ENCODE peak calls at places on chromosomes 2 and 18, in seven cellular contexts. H is endothelial cell of umbilical vein, Z is thoracic aorta, A is neural progenitor cell, V is mucosa of descending colon, G is adrenal gland, X is GM23338. T is an unnamed sample. For H3K36me3, the result is how much of the 10 kb centered on the place peaks cover.

GRCh38 chr2:235876099-235876679 is 292.0 kb downstream of the GBX2 start:
- DNase-seq in H (no peak), Z (no peak), A (no peak), V (no peak), G (no peak), X (no peak), T (no peak)

GRCh38 chr2:160790738-160791137 is 297.1 kb upstream of the RBMS1 start:
- DNase-seq in H (no peak), Z (no peak), A (no peak), V (no peak), G (no peak), X (no peak), T (no peak)

GRCh38 chr2:194765723-194766122 is 891.3 kb upstream of the SLC39A10 start:
- DNase-seq in H (no peak), Z (no peak), A (peak), V (no peak), G (no peak), X (peak), T (no peak)

GRCh38 chr2:234111523-234111922 is 61.0 kb downstream of the SPP2 start:
- DNase-seq in H (no peak), Z (no peak), A (no peak), V (no peak), G (no peak), X (no peak), T (no peak)

GRCh38 chr18:23727707-23728493 is 38.6 kb downstream of the LAMA3 start:
- DNase-seq in H (no peak), Z (no peak), A (no peak), V (no peak), G (no peak), X (no peak), T (no peak)

GRCh38 chr2:23286031-23286764 is 98.8 kb upstream of the KLHL29 start:
- DNase-seq in H (no peak), Z (no peak), A (no peak), V (no peak), G (no peak), X (no peak), T (no peak)

GRCh38 chr2:57516740-57517340 is 529.8 kb upstream of the VRK2 start:
- DNase-seq in H (peak), Z (no peak), A (peak), V (no peak), G (no peak), X (peak), T (peak)

GRCh38 chr18:12742453-12742852 is 39.6 kb downstream of the PSMG2 start:
- DNase-seq in H (peak), Z (no peak), A (no peak), V (no peak), G (no peak), X (no peak), T (no peak)

GRCh38 chr18:54229660-54230059 is 5.2 kb upstream of the MBD2 start:
- DNase-seq in H (no peak), Z (no peak), A (no peak), V (no peak), G (no peak), X (no peak), T (no peak)

GRCh38 chr2:26696352-26696816 is 3.9 kb downstream of the KCNK3 start:
- DNase-seq in H (peak), Z (peak), A (no peak), V (no peak), G (peak), X (no peak), T (no peak)

GRCh38 chr18:3771121-3771971 is 321.4 kb downstream of the TGIF1 start:
- DNase-seq in H (peak), Z (peak), A (peak), V (peak), G (peak), X (peak), T (peak)

GRCh38 chr2:202377308-202377736 is 1.2 kb downstream of the BMPR2 start:
- DNase-seq in H (peak), Z (no peak), A (peak), V (peak), G (peak), X (peak), T (peak)

GRCh38 chr2:95760839-95761525 is 169.2 kb downstream of the TRIM43 start:
- DNase-seq in H (no peak), Z (no peak), A (no peak), V (no peak), G (no peak), X (no peak), T (peak)

GRCh38 chr18:6055711-6056110 is 160.4 kb upstream of the TMEM200C start:
- DNase-seq in H (peak), Z (no peak), A (no peak), V (no peak), G (no peak), X (no peak), T (no peak)

GRCh38 chr2:109364212-109364611 is 235.2 kb downstream of the SH3RF3 start:
- DNase-seq in H (no peak), Z (no peak), A (no peak), V (no peak), G (no peak), X (no peak), T (no peak)

GRCh38 chr2:64792310-64792709 is 138.6 kb upstream of the SERTAD2 start:
- DNase-seq in H (peak), Z (no peak), A (no peak), V (no peak), G (no peak), X (no peak), T (no peak)

DNA sequence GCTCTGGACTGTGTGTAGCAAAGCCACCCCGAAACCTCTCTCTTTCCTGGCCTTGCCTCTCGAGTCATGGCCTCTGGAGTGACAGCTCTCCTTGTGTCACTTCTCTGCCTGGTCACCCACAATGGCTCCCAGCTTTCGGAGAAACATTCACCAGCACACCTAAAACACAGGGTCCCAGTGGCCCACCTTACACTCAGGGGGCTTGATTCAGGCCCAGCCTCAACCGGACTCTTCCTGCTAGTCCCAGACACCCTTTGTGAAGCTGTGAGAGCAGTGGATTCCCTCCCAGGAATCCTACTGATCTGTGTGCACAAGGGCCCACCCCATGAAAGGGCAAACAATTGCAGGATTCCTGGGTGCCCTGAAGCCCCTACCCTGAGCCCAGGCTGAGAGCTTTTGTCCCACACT is 137.2 kb upstream of the HAAO start:
- DNase-seq in H (no peak), Z (no peak), A (peak), V (no peak), G (no peak), X (no peak), T (no peak)
- H3K36me3 ChIP-seq in H (under half), Z (under half), A (under half), V (under half), G (under half), X (under half), T (under half)

GRCh38 chr2:217875556-217876252 is 127.1 kb downstream of the TNS1 start:
- DNase-seq in H (no peak), Z (no peak), A (no peak), V (no peak), G (no peak), X (no peak), T (no peak)

GRCh38 chr2:217873371-217873770 is 129.4 kb downstream of the TNS1 start:
- DNase-seq in H (no peak), Z (no peak), A (no peak), V (no peak), G (no peak), X (peak), T (peak)

GRCh38 chr2:217877866-217878265 is 124.9 kb downstream of the TNS1 start:
- DNase-seq in H (no peak), Z (no peak), A (no peak), V (no peak), G (no peak), X (no peak), T (no peak)

GRCh38 chr2:217876253-217876570 is 126.6 kb downstream of the TNS1 start:
- DNase-seq in H (no peak), Z (no peak), A (no peak), V (no peak), G (no peak), X (no peak), T (no peak)

GRCh38 chr2:217875138-217875537 is 127.7 kb downstream of the TNS1 start:
- DNase-seq in H (no peak), Z (no peak), A (no peak), V (no peak), G (no peak), X (no peak), T (no peak)
- H3K36me3 ChIP-seq in H (under half), Z (half or more), A (under half), V (under half), G (under half), X (under half), T (under half)

GRCh38 chr18:74791501-74792188 is 194.0 kb downstream of the ZNF407 start:
- DNase-seq in H (no peak), Z (no peak), A (no peak), V (no peak), G (no peak), X (no peak), T (no peak)
- H3K36me3 ChIP-seq in H (under half), Z (under half), A (under half), V (under half), G (under half), X (under half), T (under half)

GRCh38 chr2:121521359-121521758 is 9.3 kb upstream of the RNU4ATAC start:
- DNase-seq in H (no peak), Z (no peak), A (peak), V (no peak), G (no peak), X (no peak), T (no peak)
- H3K36me3 ChIP-seq in H (under half), Z (under half), A (under half), V (under half), G (under half), X (under half), T (under half)

DNA sequence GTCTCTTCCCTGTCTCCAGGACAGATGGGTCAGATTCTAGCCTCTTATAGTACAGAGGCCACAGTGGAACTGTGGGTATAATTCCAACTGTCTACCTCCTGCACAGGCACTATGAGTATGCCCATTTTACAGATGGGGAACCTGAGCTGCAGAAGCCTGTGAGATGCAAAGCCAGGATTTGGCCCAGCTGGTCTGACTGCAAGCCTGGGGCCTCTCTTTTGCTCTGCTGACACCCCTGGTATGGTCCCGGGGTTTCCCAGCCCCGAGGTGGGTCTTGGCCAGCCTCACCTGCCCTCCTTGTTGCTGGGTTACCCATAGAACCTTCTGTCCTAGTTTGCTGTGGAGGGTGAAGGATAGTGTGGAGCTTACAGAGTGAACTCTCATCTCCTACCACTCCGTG is 9.8 kb downstream of the HS6ST1 start:
- DNase-seq in H (no peak), Z (no peak), A (no peak), V (peak), G (peak), X (no peak), T (no peak)
- H3K36me3 ChIP-seq in H (under half), Z (under half), A (under half), V (under half), G (under half), X (under half), T (under half)

DNA sequence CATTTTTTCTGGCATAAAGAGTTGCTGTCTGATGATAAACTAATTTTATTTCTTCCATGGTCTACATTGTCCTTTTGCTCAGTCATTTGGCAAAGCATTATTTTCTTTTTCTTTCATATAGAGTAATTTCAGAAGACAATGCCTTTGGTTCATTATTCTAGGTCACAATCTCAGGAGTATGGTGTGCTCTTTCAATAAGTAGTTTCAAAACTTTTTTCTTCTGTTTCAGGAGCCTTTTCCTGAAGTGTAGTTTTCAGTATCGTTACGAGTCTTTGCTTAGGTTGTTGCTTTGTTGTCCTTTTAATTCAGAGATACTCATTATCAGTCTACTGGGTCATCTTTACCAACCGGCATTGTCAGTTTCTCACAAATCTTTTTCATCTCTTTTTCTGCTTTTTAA is 100.4 kb upstream of the GPC1 start:
- DNase-seq in H (no peak), Z (no peak), A (no peak), V (no peak), G (no peak), X (no peak), T (no peak)
- H3K36me3 ChIP-seq in H (under half), Z (under half), A (under half), V (under half), G (under half), X (under half), T (under half)